ENCODE peak calls at places on chromosome 5, in eight cellular contexts. E is skeletal muscle cell; G is AG04450; M is RCC 7860; J is progenitor cell of endocrine pancreas; Z is GM13977; L is stimulated activated CD8-positive, alpha-beta memory T cell treated with anti-CD3 and anti-CD28 coated beads, Interleukin-2, amount 100 ng/mL, for 48 hours; Y is GDM1. K is an unnamed sample.

GRCh38 chr5:153520137-153520536 is 29.7 kb downstream of the GRIA1 start:
- DNase-seq in L (no peak), G (no peak), J (no peak), M (no peak), Y (no peak), Z (no peak), E (no peak), K (no peak)

GRCh38 chr5:43042176-43042625 is 2.1 kb upstream of the ANXA2R start:
- DNase-seq in L (peak; percentile 69), G (no peak), E (no peak), Y (peak; percentile 75), M (no peak), Z (peak; percentile 66), J (no peak), K (peak; percentile 58)

GRCh38 chr5:15383469-15383868 is 116.5 kb upstream of the FBXL7 start:
- DNase-seq in M (peak; percentile 42), E (no peak), J (no peak), G (no peak), L (no peak), Y (no peak), Z (no peak), K (no peak)

GRCh38 chr5:168553377-168554130 is 24.4 kb downstream of the FBLL1 start:
- DNase-seq in J (no peak), Z (no peak), E (no peak), M (no peak), L (no peak), Y (no peak), G (no peak), K (no peak)

GRCh38 chr5:8905021-8905420 is 640.9 kb downstream of the SEMA5A start:
- DNase-seq in G (no peak), M (no peak), Z (no peak), E (peak; percentile 34), Y (no peak), J (no peak), L (no peak), K (no peak)

GRCh38 chr5:137122558-137122957 is 376.6 kb downstream of the SPOCK1 start:
- DNase-seq in E (no peak), M (no peak), L (no peak), J (no peak), Z (no peak), Y (no peak), G (no peak), K (no peak)

GRCh38 chr5:121691478-121691877 is 160.2 kb upstream of the FTMT start:
- DNase-seq in L (no peak), Y (no peak), M (no peak), Z (no peak), G (no peak), J (no peak), E (no peak), K (no peak)

GRCh38 chr5:10789726-10790125 is 28.7 kb upstream of the DAP start:
- DNase-seq in E (no peak), Z (no peak), J (no peak), M (peak; percentile 26), G (no peak), L (no peak), Y (no peak), K (no peak)

GRCh38 chr5:112983307-112983811 is 6.8 kb downstream of the DCP2 start:
- DNase-seq in E (no peak), Y (no peak), L (no peak), J (no peak), G (no peak), M (no peak), Z (no peak), K (no peak)

GRCh38 chr5:62395210-62395950 is 8.3 kb downstream of the DIMT1 start:
- DNase-seq in L (no peak), M (no peak), Y (no peak), E (no peak), J (no peak), Z (no peak), G (peak; percentile 63), K (no peak)

GRCh38 chr5:169547508-169547907 is 36.1 kb upstream of the SPDL1 start:
- DNase-seq in G (no peak), J (no peak), L (no peak), Z (no peak), Y (no peak), M (no peak), E (no peak), K (no peak)

GRCh38 chr5:78362220-78362619 is 1.8 kb downstream of the SCAMP1 start:
- DNase-seq in L (no peak), E (no peak), G (no peak), Z (no peak), M (peak; percentile 3), J (no peak), Y (no peak), K (no peak)

GRCh38 chr5:111223790-111224560 is at the start of gene CAMK4:
- DNase-seq in M (peak; percentile 66), E (peak; percentile 20), Y (no peak), L (peak; percentile 66), J (peak; percentile 58), G (peak; percentile 23), Z (peak; percentile 89), K (peak; percentile 26)

GRCh38 chr5:125274938-125275759 is 528.7 kb upstream of the ZNF608 start:
- DNase-seq in G (no peak), Z (no peak), M (peak; percentile 21), J (no peak), E (no peak), Y (no peak), L (no peak), K (no peak)

GRCh38 chr5:68015933-68016332 is 199.6 kb upstream of the PIK3R1 start:
- DNase-seq in L (no peak), Z (no peak), M (no peak), J (no peak), E (no peak), Y (no peak), G (no peak), K (no peak)

GRCh38 chr5:38734353-38734752 is 111.5 kb upstream of the OSMR start:
- DNase-seq in M (no peak), J (no peak), G (no peak), Z (no peak), Y (no peak), E (no peak), L (no peak), K (no peak)

GRCh38 chr5:140182075-140182709 is 7.2 kb downstream of the CYSTM1 start:
- DNase-seq in G (no peak), E (no peak), M (no peak), Z (no peak), Y (no peak), J (no peak), L (no peak), K (peak; percentile 33)

GRCh38 chr5:54743581-54743980 is 226.0 kb downstream of the SNX18 start:
- DNase-seq in M (no peak), E (no peak), Y (no peak), G (no peak), Z (no peak), J (no peak), L (no peak), K (no peak)

GRCh38 chr5:74286734-74287705 is 353.5 kb downstream of the ENC1 start:
- DNase-seq in Y (no peak), E (no peak), Z (no peak), J (no peak), M (no peak), G (no peak), L (no peak), K (no peak)

GRCh38 chr5:19902316-19902934 is 85.6 kb downstream of the CDH18 start:
- DNase-seq in M (no peak), J (no peak), L (no peak), E (no peak), G (no peak), Y (no peak), Z (no peak), K (no peak)

GRCh38 chr5:151678146-151678545 is 8.6 kb downstream of the SPARC start:
- DNase-seq in G (no peak), E (no peak), Z (no peak), J (no peak), Y (peak; percentile 13), L (no peak), M (no peak), K (no peak)

K was measured in tibial nerve.